ENCODE peak calls at places on chromosomes 3 and 15, in four cellular contexts. One of them, this sample, is unnamed.

GRCh38 chr15:60004019-60004845 is at the start of gene FOXB1:
- DNase-seq in RWPE1: no peak
- DNase-seq in IMR-90: no peak
- DNase-seq in hepatocyte: peak
- DNase-seq in this sample: no peak

GRCh38 chr3:42043116-42043796 is 47.9 kb upstream of the TRAK1 start:
- DNase-seq in RWPE1: no peak
- DNase-seq in hepatocyte: peak
- DNase-seq in IMR-90: peak
- DNase-seq in this sample: peak

GRCh38 chr15:88647362-88648105 is 8.7 kb downstream of the ISG20 start:
- DNase-seq in IMR-90: no peak
- DNase-seq in hepatocyte: no peak
- DNase-seq in RWPE1: no peak
- DNase-seq in this sample: no peak

GRCh38 chr3:76367281-76367680 is 581.9 kb upstream of the ZNF717 start:
- DNase-seq in IMR-90: peak
- DNase-seq in RWPE1: no peak
- DNase-seq in hepatocyte: no peak
- DNase-seq in this sample: no peak

GRCh38 chr3:4426782-4427344 is 40.2 kb downstream of the SUMF1 start:
- DNase-seq in RWPE1: no peak
- DNase-seq in IMR-90: peak
- DNase-seq in hepatocyte: peak
- DNase-seq in this sample: no peak

GRCh38 chr3:144051211-144051610 is 79.6 kb downstream of the DIPK2A start:
- DNase-seq in RWPE1: no peak
- DNase-seq in hepatocyte: no peak
- DNase-seq in IMR-90: no peak
- DNase-seq in this sample: no peak

GRCh38 chr3:152159328-152159727 is 109.4 kb upstream of the MBNL1 start:
- DNase-seq in IMR-90: peak
- DNase-seq in hepatocyte: peak
- DNase-seq in RWPE1: peak
- DNase-seq in this sample: no peak

GRCh38 chr3:27357665-27358258 is 11.4 kb downstream of the NEK10 start:
- DNase-seq in RWPE1: peak
- DNase-seq in IMR-90: peak
- DNase-seq in hepatocyte: peak
- DNase-seq in this sample: peak

GRCh38 chr15:85312486-85312885 is 67.9 kb upstream of the AKAP13 start:
- DNase-seq in IMR-90: peak
- DNase-seq in hepatocyte: peak
- DNase-seq in RWPE1: no peak
- DNase-seq in this sample: no peak

GRCh38 chr3:128572644-128573105 is 77.9 kb downstream of the RPN1 start:
- DNase-seq in RWPE1: no peak
- DNase-seq in IMR-90: no peak
- DNase-seq in hepatocyte: peak
- DNase-seq in this sample: no peak

GRCh38 chr3:172549144-172549543 is 25.9 kb upstream of the TNFSF10 start:
- DNase-seq in RWPE1: no peak
- DNase-seq in IMR-90: peak
- DNase-seq in hepatocyte: peak
- DNase-seq in this sample: no peak

GRCh38 chr15:37967788-37968187 is 33.3 kb downstream of the TMCO5A start:
- DNase-seq in IMR-90: no peak
- DNase-seq in RWPE1: no peak
- DNase-seq in hepatocyte: no peak
- DNase-seq in this sample: no peak

GRCh38 chr3:112136959-112137693 is 4.1 kb upstream of the GCSAM start:
- DNase-seq in hepatocyte: peak
- DNase-seq in IMR-90: peak
- DNase-seq in RWPE1: peak
- DNase-seq in this sample: peak

GRCh38 chr15:35305906-35306305 is 220.8 kb upstream of the NANOGP8 start:
- DNase-seq in RWPE1: peak
- DNase-seq in IMR-90: peak
- DNase-seq in hepatocyte: peak
- DNase-seq in this sample: no peak

GRCh38 chr15:29035571-29036285 is 150.0 kb downstream of the APBA2 start:
- DNase-seq in hepatocyte: no peak
- DNase-seq in IMR-90: no peak
- DNase-seq in RWPE1: no peak
- DNase-seq in this sample: no peak

GRCh38 chr3:51398595-51399310 is 7.7 kb downstream of the RBM15B start:
- DNase-seq in RWPE1: no peak
- DNase-seq in hepatocyte: no peak
- DNase-seq in IMR-90: no peak
- DNase-seq in this sample: no peak

GRCh38 chr3:12352253-12352652 is 63.4 kb downstream of the PPARG start:
- DNase-seq in IMR-90: no peak
- DNase-seq in hepatocyte: no peak
- DNase-seq in RWPE1: no peak
- DNase-seq in this sample: no peak
- TF ChIP-seq CTCF in IMR-90: no peak
- TF ChIP-seq CTCF in hepatocyte: peak
- TF ChIP-seq CTCF in RWPE1: no peak
- TF ChIP-seq CTCF in this sample: no peak

GRCh38 chr15:81087694-81088093 is 46.4 kb upstream of the CFAP161 start:
- DNase-seq in RWPE1: no peak
- DNase-seq in hepatocyte: no peak
- DNase-seq in IMR-90: no peak
- DNase-seq in this sample: no peak
- TF ChIP-seq CTCF in RWPE1: no peak
- TF ChIP-seq CTCF in hepatocyte: no peak
- TF ChIP-seq CTCF in IMR-90: no peak
- TF ChIP-seq CTCF in this sample: no peak

DNA sequence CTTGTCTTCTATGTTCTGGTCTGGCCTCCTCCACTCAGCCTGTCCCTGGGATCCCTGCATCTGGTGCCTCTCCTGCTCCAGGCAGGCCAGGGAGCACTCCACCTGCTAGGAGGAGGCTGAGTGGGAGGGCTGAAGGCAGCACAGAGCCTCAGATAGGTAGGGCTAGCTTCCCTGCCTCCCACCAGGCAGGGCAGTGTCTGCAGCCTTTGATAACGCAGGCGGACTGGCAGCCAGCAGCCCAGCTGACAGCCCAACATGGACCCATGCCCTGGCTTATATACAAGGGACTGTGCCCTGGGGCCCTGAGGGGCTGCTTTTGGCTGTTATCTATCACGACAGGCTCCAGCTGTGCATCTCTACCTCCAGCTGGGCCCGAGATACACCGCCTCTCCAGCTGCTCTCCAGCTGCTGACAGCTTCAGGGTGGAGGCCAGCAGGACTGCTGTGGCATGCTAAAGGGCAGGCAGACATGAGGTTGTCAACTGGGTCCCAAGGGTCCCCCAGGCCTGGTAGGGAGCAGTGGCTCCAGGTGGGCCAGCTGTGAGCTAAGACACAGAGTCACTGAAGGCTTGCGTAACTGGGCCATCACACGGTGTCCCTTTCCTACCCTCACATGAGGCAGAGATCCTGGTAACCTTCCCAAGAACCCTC is 5.2 kb upstream of the CLK3 start:
- DNase-seq in IMR-90: no peak
- DNase-seq in hepatocyte: peak
- DNase-seq in RWPE1: no peak
- DNase-seq in this sample: no peak
- TF ChIP-seq CTCF in IMR-90: no peak
- TF ChIP-seq CTCF in hepatocyte: no peak
- TF ChIP-seq CTCF in RWPE1: no peak
- TF ChIP-seq CTCF in this sample: no peak

DNA sequence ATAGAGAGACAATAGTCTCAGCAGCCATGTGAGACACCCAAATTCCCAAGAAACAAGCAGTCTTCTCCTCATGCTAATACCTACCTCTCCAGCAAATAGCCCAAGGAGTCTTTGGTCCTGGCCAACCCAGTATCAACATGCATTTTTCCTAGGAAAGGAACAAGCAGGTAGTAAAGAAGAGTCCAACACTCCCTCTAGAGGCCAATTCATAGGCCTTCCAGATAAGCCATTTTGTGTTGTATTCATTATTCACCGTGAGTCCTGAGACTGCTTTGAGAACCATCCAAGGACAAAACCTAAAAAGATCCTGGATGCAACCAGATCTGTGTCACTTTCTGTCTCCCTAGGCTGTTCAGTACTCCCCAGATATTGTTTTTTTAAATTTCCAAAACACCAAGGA is 63.6 kb upstream of the SNTN start:
- DNase-seq in RWPE1: no peak
- DNase-seq in hepatocyte: no peak
- DNase-seq in IMR-90: no peak
- DNase-seq in this sample: no peak
- TF ChIP-seq CTCF in RWPE1: no peak
- TF ChIP-seq CTCF in hepatocyte: no peak
- TF ChIP-seq CTCF in IMR-90: no peak
- TF ChIP-seq CTCF in this sample: peak

DNA sequence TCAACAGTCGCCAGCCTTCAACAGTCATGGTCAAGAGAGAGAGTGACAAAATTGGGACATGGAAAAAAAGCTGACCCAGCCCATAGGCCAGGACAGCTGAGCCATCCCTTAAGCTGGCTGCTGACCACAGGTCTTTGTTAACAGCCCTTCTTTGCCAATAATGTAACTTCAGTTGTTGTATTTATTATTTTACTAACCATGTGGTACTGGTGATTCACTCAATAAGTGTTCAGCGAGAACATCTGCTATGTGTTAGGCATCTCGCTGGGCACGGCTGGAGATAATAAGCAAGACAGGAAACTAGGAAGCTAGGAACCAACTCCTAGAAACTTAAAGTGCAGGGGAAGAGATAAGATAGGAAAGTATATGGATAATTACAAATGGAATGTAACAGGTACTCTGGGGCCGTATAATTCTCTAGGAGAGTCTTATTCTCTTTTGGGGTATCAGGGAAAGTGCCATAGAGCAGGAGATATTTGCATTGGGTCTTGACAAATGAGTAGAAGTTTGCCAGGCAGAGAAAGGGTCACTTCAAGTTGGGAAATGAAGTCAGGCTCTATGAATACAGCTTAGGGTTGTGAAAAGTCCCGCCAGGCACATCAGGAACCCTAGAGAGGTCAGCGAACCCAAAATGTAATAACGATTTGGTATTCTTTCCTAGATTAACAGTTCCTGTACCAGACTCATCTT is 84.0 kb upstream of the TRA2B start:
- DNase-seq in RWPE1: peak
- DNase-seq in IMR-90: peak
- DNase-seq in hepatocyte: peak
- DNase-seq in this sample: no peak
- TF ChIP-seq CTCF in RWPE1: no peak
- TF ChIP-seq CTCF in IMR-90: no peak
- TF ChIP-seq CTCF in hepatocyte: no peak
- TF ChIP-seq CTCF in this sample: no peak

This sample was measured in neural crest cell.